ENCODE peak calls at places on chromosomes 13 and 19, in four cellular contexts. B is iris pigment epithelial cell, D is activated T-cell treated with anti-CD3 and anti-CD28 coated beads for 48 hours, K is anterior cingulate cortex. A is an unnamed sample.

GRCh38 chr13:110110783-110111182 is 196.2 kb downstream of the COL4A1 start:
- DNase-seq in B (no peak), K (no peak), D (no peak), A (no peak)

GRCh38 chr19:44904426-44904994 is 1.1 kb upstream of the APOE start:
- DNase-seq in D (no peak), K (no peak), B (no peak), A (no peak)

GRCh38 chr19:10290876-10291553 is 1.3 kb downstream of the ICAM5 start:
- DNase-seq in K (no peak), D (no peak), B (peak), A (peak)

GRCh38 chr13:30097089-30097488 is 210.3 kb downstream of the KATNAL1 start:
- DNase-seq in K (no peak), D (no peak), B (no peak), A (no peak)

GRCh38 chr13:114005206-114005720 is 31.4 kb upstream of the C13orf46 start:
- DNase-seq in B (no peak), K (no peak), D (no peak), A (no peak)

GRCh38 chr19:45922281-45922680 is 7.7 kb upstream of the NANOS2 start:
- DNase-seq in K (no peak), D (no peak), B (peak), A (no peak)

GRCh38 chr13:30739646-30740642 is 4.6 kb downstream of the ALOX5AP start:
- DNase-seq in K (no peak), D (peak), B (peak), A (no peak)

GRCh38 chr13:40139896-40140520 is 484.5 kb downstream of the COG6 start:
- DNase-seq in D (no peak), K (no peak), B (peak), A (no peak)

GRCh38 chr13:67520886-67521285 is 290.8 kb upstream of the PCDH9 start:
- DNase-seq in D (no peak), B (no peak), K (no peak), A (no peak)

GRCh38 chr13:99982021-99982740 is 597 bp downstream of the ZIC2 start:
- DNase-seq in D (no peak), K (no peak), B (no peak), A (no peak)

GRCh38 chr13:46866150-46866549 is 30.7 kb downstream of the HTR2A start:
- DNase-seq in K (no peak), D (no peak), B (peak), A (no peak)

GRCh38 chr13:47480941-47481340 is 520.1 kb downstream of the SUCLA2 start:
- DNase-seq in D (no peak), B (no peak), K (no peak), A (no peak)

GRCh38 chr13:45321230-45321629 is 19.8 kb downstream of the TPT1 start:
- DNase-seq in K (no peak), D (no peak), B (no peak), A (no peak)

GRCh38 chr13:112839347-112840105 is 129.5 kb upstream of the MCF2L start:
- DNase-seq in K (no peak), B (peak), D (no peak), A (no peak)

GRCh38 chr19:41892173-41892902 is 9.4 kb downstream of the ARHGEF1 start:
- DNase-seq in D (no peak), K (no peak), B (no peak), A (no peak)

A was measured in putamen.